ENCODE peak calls at places on chromosomes 7 and 10, in four cellular contexts. One of them, this sample, is unnamed.

GRCh38 chr7:51034531-51035264 is 252.0 kb upstream of the GRB10 start:
- DNase-seq in activated T-cell treated with anti-CD3 and anti-CD28 coated beads for 1 hour: no peak
- DNase-seq in GDM1: no peak
- DNase-seq in naive thymus-derived CD4-positive, alpha-beta T cell: no peak
- DNase-seq in this sample: no peak

GRCh38 chr7:142587578-142588191 is 161.6 kb upstream of the PRSS1 start:
- DNase-seq in GDM1: peak
- DNase-seq in activated T-cell treated with anti-CD3 and anti-CD28 coated beads for 1 hour: no peak
- DNase-seq in naive thymus-derived CD4-positive, alpha-beta T cell: peak
- DNase-seq in this sample: no peak

GRCh38 chr10:29720149-29720548 is 85.4 kb upstream of the SVIL start:
- DNase-seq in GDM1: no peak
- DNase-seq in naive thymus-derived CD4-positive, alpha-beta T cell: no peak
- DNase-seq in activated T-cell treated with anti-CD3 and anti-CD28 coated beads for 1 hour: no peak
- DNase-seq in this sample: no peak

GRCh38 chr10:80612261-80612660 is 74.6 kb downstream of the SH2D4B start:
- DNase-seq in naive thymus-derived CD4-positive, alpha-beta T cell: no peak
- DNase-seq in activated T-cell treated with anti-CD3 and anti-CD28 coated beads for 1 hour: no peak
- DNase-seq in GDM1: no peak
- DNase-seq in this sample: no peak

GRCh38 chr10:96512997-96513685 is 585 bp downstream of the TLL2 start:
- DNase-seq in GDM1: no peak
- DNase-seq in naive thymus-derived CD4-positive, alpha-beta T cell: no peak
- DNase-seq in activated T-cell treated with anti-CD3 and anti-CD28 coated beads for 1 hour: no peak
- DNase-seq in this sample: peak

GRCh38 chr10:113907166-113907565 is 52.7 kb downstream of the NHLRC2 start:
- DNase-seq in GDM1: no peak
- DNase-seq in activated T-cell treated with anti-CD3 and anti-CD28 coated beads for 1 hour: no peak
- DNase-seq in naive thymus-derived CD4-positive, alpha-beta T cell: no peak
- DNase-seq in this sample: no peak

GRCh38 chr7:30770936-30771858 is at the start of gene MINDY4:
- DNase-seq in naive thymus-derived CD4-positive, alpha-beta T cell: peak
- DNase-seq in activated T-cell treated with anti-CD3 and anti-CD28 coated beads for 1 hour: peak
- DNase-seq in GDM1: no peak
- DNase-seq in this sample: peak

GRCh38 chr7:42238709-42239395 is 1.8 kb upstream of the GLI3 start:
- DNase-seq in GDM1: no peak
- DNase-seq in activated T-cell treated with anti-CD3 and anti-CD28 coated beads for 1 hour: no peak
- DNase-seq in naive thymus-derived CD4-positive, alpha-beta T cell: no peak
- DNase-seq in this sample: no peak

GRCh38 chr7:36565792-36566356 is 158.4 kb downstream of the AOAH start:
- DNase-seq in activated T-cell treated with anti-CD3 and anti-CD28 coated beads for 1 hour: no peak
- DNase-seq in GDM1: no peak
- DNase-seq in naive thymus-derived CD4-positive, alpha-beta T cell: no peak
- DNase-seq in this sample: no peak

GRCh38 chr10:98910048-98910447 is 325.6 kb downstream of the HPSE2 start:
- DNase-seq in GDM1: peak
- DNase-seq in activated T-cell treated with anti-CD3 and anti-CD28 coated beads for 1 hour: no peak
- DNase-seq in naive thymus-derived CD4-positive, alpha-beta T cell: no peak
- DNase-seq in this sample: no peak

GRCh38 chr10:81876253-81876731 is 1.3 kb downstream of the NRG3 start:
- DNase-seq in activated T-cell treated with anti-CD3 and anti-CD28 coated beads for 1 hour: no peak
- DNase-seq in GDM1: no peak
- DNase-seq in naive thymus-derived CD4-positive, alpha-beta T cell: no peak
- DNase-seq in this sample: no peak

GRCh38 chr7:99469381-99470065 is 3.2 kb upstream of the ZNF789 start:
- DNase-seq in naive thymus-derived CD4-positive, alpha-beta T cell: no peak
- DNase-seq in activated T-cell treated with anti-CD3 and anti-CD28 coated beads for 1 hour: no peak
- DNase-seq in GDM1: no peak
- DNase-seq in this sample: no peak

GRCh38 chr10:79381804-79382221 is 34.5 kb downstream of the PPIF start:
- DNase-seq in GDM1: no peak
- DNase-seq in activated T-cell treated with anti-CD3 and anti-CD28 coated beads for 1 hour: no peak
- DNase-seq in naive thymus-derived CD4-positive, alpha-beta T cell: no peak
- DNase-seq in this sample: peak

GRCh38 chr7:127844707-127845331 is 186.4 kb downstream of the LRRC4 start:
- DNase-seq in naive thymus-derived CD4-positive, alpha-beta T cell: no peak
- DNase-seq in GDM1: no peak
- DNase-seq in activated T-cell treated with anti-CD3 and anti-CD28 coated beads for 1 hour: no peak
- DNase-seq in this sample: peak

GRCh38 chr10:12482586-12482985 is 133.2 kb downstream of the CAMK1D start:
- DNase-seq in GDM1: no peak
- DNase-seq in naive thymus-derived CD4-positive, alpha-beta T cell: no peak
- DNase-seq in activated T-cell treated with anti-CD3 and anti-CD28 coated beads for 1 hour: no peak
- DNase-seq in this sample: no peak

GRCh38 chr7:28922618-28923331 is 35.4 kb downstream of the TRIL start:
- DNase-seq in naive thymus-derived CD4-positive, alpha-beta T cell: peak
- DNase-seq in GDM1: peak
- DNase-seq in activated T-cell treated with anti-CD3 and anti-CD28 coated beads for 1 hour: peak
- DNase-seq in this sample: peak

GRCh38 chr10:129904323-129904722 is 59.8 kb downstream of the EBF3 start:
- DNase-seq in naive thymus-derived CD4-positive, alpha-beta T cell: no peak
- DNase-seq in GDM1: no peak
- DNase-seq in activated T-cell treated with anti-CD3 and anti-CD28 coated beads for 1 hour: no peak
- DNase-seq in this sample: no peak

GRCh38 chr7:94298943-94299342 is 95.8 kb upstream of the COL1A2 start:
- DNase-seq in activated T-cell treated with anti-CD3 and anti-CD28 coated beads for 1 hour: no peak
- DNase-seq in GDM1: no peak
- DNase-seq in naive thymus-derived CD4-positive, alpha-beta T cell: no peak
- DNase-seq in this sample: no peak

GRCh38 chr7:28688651-28689050 is 269.5 kb downstream of the TRIL start:
- DNase-seq in GDM1: no peak
- DNase-seq in activated T-cell treated with anti-CD3 and anti-CD28 coated beads for 1 hour: no peak
- DNase-seq in naive thymus-derived CD4-positive, alpha-beta T cell: no peak
- DNase-seq in this sample: peak

GRCh38 chr7:158820656-158821055 is 8.7 kb downstream of the ESYT2 start:
- DNase-seq in GDM1: no peak
- DNase-seq in activated T-cell treated with anti-CD3 and anti-CD28 coated beads for 1 hour: no peak
- DNase-seq in naive thymus-derived CD4-positive, alpha-beta T cell: no peak
- DNase-seq in this sample: no peak

GRCh38 chr7:105519353-105519752 is 2.7 kb downstream of the PUS7 start:
- DNase-seq in naive thymus-derived CD4-positive, alpha-beta T cell: no peak
- DNase-seq in GDM1: no peak
- DNase-seq in activated T-cell treated with anti-CD3 and anti-CD28 coated beads for 1 hour: no peak
- DNase-seq in this sample: no peak

GRCh38 chr7:139642283-139642682 is 118.8 kb downstream of the CLEC2L start:
- DNase-seq in GDM1: no peak
- DNase-seq in activated T-cell treated with anti-CD3 and anti-CD28 coated beads for 1 hour: no peak
- DNase-seq in naive thymus-derived CD4-positive, alpha-beta T cell: no peak
- DNase-seq in this sample: no peak

GRCh38 chr7:37642028-37642540 is 41.5 kb upstream of the GPR141 start:
- DNase-seq in GDM1: no peak
- DNase-seq in naive thymus-derived CD4-positive, alpha-beta T cell: no peak
- DNase-seq in activated T-cell treated with anti-CD3 and anti-CD28 coated beads for 1 hour: no peak
- DNase-seq in this sample: no peak

GRCh38 chr7:50214141-50214670 is 90.3 kb upstream of the IKZF1 start:
- DNase-seq in activated T-cell treated with anti-CD3 and anti-CD28 coated beads for 1 hour: no peak
- DNase-seq in GDM1: no peak
- DNase-seq in naive thymus-derived CD4-positive, alpha-beta T cell: no peak
- DNase-seq in this sample: no peak

GRCh38 chr10:75108684-75109458 is 2.6 kb upstream of the SAMD8 start:
- DNase-seq in GDM1: no peak
- DNase-seq in activated T-cell treated with anti-CD3 and anti-CD28 coated beads for 1 hour: no peak
- DNase-seq in naive thymus-derived CD4-positive, alpha-beta T cell: no peak
- DNase-seq in this sample: peak

GRCh38 chr10:3486346-3487065 is 298.5 kb downstream of the KLF6 start:
- DNase-seq in naive thymus-derived CD4-positive, alpha-beta T cell: no peak
- DNase-seq in activated T-cell treated with anti-CD3 and anti-CD28 coated beads for 1 hour: no peak
- DNase-seq in GDM1: no peak
- DNase-seq in this sample: no peak

GRCh38 chr10:11298116-11298515 is 280.4 kb downstream of the CELF2 start:
- DNase-seq in GDM1: no peak
- DNase-seq in naive thymus-derived CD4-positive, alpha-beta T cell: no peak
- DNase-seq in activated T-cell treated with anti-CD3 and anti-CD28 coated beads for 1 hour: no peak
- DNase-seq in this sample: no peak

GRCh38 chr7:157983442-157984137 is 604.0 kb downstream of the PTPRN2 start:
- DNase-seq in activated T-cell treated with anti-CD3 and anti-CD28 coated beads for 1 hour: no peak
- DNase-seq in naive thymus-derived CD4-positive, alpha-beta T cell: no peak
- DNase-seq in GDM1: no peak
- DNase-seq in this sample: no peak

GRCh38 chr10:92758594-92758993 is 68.8 kb downstream of the HHEX start:
- DNase-seq in GDM1: no peak
- DNase-seq in activated T-cell treated with anti-CD3 and anti-CD28 coated beads for 1 hour: no peak
- DNase-seq in naive thymus-derived CD4-positive, alpha-beta T cell: no peak
- DNase-seq in this sample: no peak

GRCh38 chr10:490256-490655 is 199.2 kb downstream of the DIP2C start:
- DNase-seq in activated T-cell treated with anti-CD3 and anti-CD28 coated beads for 1 hour: no peak
- DNase-seq in GDM1: no peak
- DNase-seq in naive thymus-derived CD4-positive, alpha-beta T cell: no peak
- DNase-seq in this sample: peak

GRCh38 chr7:12323415-12323814 is 80.2 kb downstream of the VWDE start:
- DNase-seq in naive thymus-derived CD4-positive, alpha-beta T cell: no peak
- DNase-seq in GDM1: no peak
- DNase-seq in activated T-cell treated with anti-CD3 and anti-CD28 coated beads for 1 hour: no peak
- DNase-seq in this sample: no peak

GRCh38 chr10:29150010-29150409 is 138.9 kb upstream of the LYZL1 start:
- DNase-seq in activated T-cell treated with anti-CD3 and anti-CD28 coated beads for 1 hour: no peak
- DNase-seq in naive thymus-derived CD4-positive, alpha-beta T cell: no peak
- DNase-seq in GDM1: no peak
- DNase-seq in this sample: peak

GRCh38 chr10:94108200-94108599 is 114.5 kb downstream of the PLCE1 start:
- DNase-seq in activated T-cell treated with anti-CD3 and anti-CD28 coated beads for 1 hour: no peak
- DNase-seq in naive thymus-derived CD4-positive, alpha-beta T cell: no peak
- DNase-seq in GDM1: no peak
- DNase-seq in this sample: no peak

GRCh38 chr10:17214991-17215781 is 12.9 kb upstream of the VIM start:
- DNase-seq in naive thymus-derived CD4-positive, alpha-beta T cell: no peak
- DNase-seq in GDM1: no peak
- DNase-seq in activated T-cell treated with anti-CD3 and anti-CD28 coated beads for 1 hour: no peak
- DNase-seq in this sample: no peak

GRCh38 chr10:122282253-122282671 is 11.2 kb downstream of the BTBD16 start:
- DNase-seq in GDM1: no peak
- DNase-seq in activated T-cell treated with anti-CD3 and anti-CD28 coated beads for 1 hour: no peak
- DNase-seq in naive thymus-derived CD4-positive, alpha-beta T cell: no peak
- DNase-seq in this sample: no peak

GRCh38 chr10:1301138-1301537 is 245.0 kb downstream of the WDR37 start:
- DNase-seq in GDM1: no peak
- DNase-seq in naive thymus-derived CD4-positive, alpha-beta T cell: no peak
- DNase-seq in activated T-cell treated with anti-CD3 and anti-CD28 coated beads for 1 hour: no peak
- DNase-seq in this sample: no peak

GRCh38 chr7:51217804-51218203 is 98.8 kb downstream of the COBL start:
- DNase-seq in naive thymus-derived CD4-positive, alpha-beta T cell: no peak
- DNase-seq in GDM1: no peak
- DNase-seq in activated T-cell treated with anti-CD3 and anti-CD28 coated beads for 1 hour: no peak
- DNase-seq in this sample: no peak

GRCh38 chr10:42970451-42971250 is 106.2 kb upstream of the RET start:
- DNase-seq in activated T-cell treated with anti-CD3 and anti-CD28 coated beads for 1 hour: no peak
- DNase-seq in GDM1: peak
- DNase-seq in naive thymus-derived CD4-positive, alpha-beta T cell: no peak
- DNase-seq in this sample: no peak

GRCh38 chr10:44334621-44335184 is 50.2 kb downstream of the CXCL12 start:
- DNase-seq in naive thymus-derived CD4-positive, alpha-beta T cell: no peak
- DNase-seq in activated T-cell treated with anti-CD3 and anti-CD28 coated beads for 1 hour: no peak
- DNase-seq in GDM1: no peak
- DNase-seq in this sample: no peak

This sample was measured in left ventricle myocardium superior.